ENCODE peak calls at places on chromosomes 13 and 19, in four cellular contexts. A is nephron progenitor cell, O is suprapubic skin, Q is fibroblast of lung. H is an unnamed sample.

GRCh38 chr19:31347356-31347755 is 1.9 kb downstream of the TSHZ3 start:
- DNase-seq in Q (no peak), O (no peak), A (no peak), H (no peak)

GRCh38 chr19:42069619-42070293 is at the start of gene GRIK5:
- DNase-seq in Q (no peak), O (no peak), A (peak), H (no peak)

GRCh38 chr13:23788459-23788858 is 100.7 kb downstream of the MIPEP start:
- DNase-seq in O (no peak), A (no peak), Q (no peak), H (no peak)

GRCh38 chr13:89856512-89856911 is 1491.0 kb upstream of the MIR17HG start:
- DNase-seq in A (no peak), O (no peak), Q (no peak), H (no peak)

GRCh38 chr13:77720988-77721387 is 23.5 kb downstream of the SLAIN1 start:
- DNase-seq in A (no peak), O (no peak), Q (no peak), H (no peak)

GRCh38 chr13:112134150-112135075 is 67.5 kb downstream of the SOX1 start:
- DNase-seq in Q (no peak), O (no peak), A (no peak), H (no peak)

GRCh38 chr13:71517004-71517403 is 350.0 kb downstream of the DACH1 start:
- DNase-seq in A (no peak), O (no peak), Q (no peak), H (peak)

GRCh38 chr13:113092776-113093579 is 12.6 kb upstream of the F7 start:
- DNase-seq in O (no peak), A (no peak), Q (no peak), H (no peak)

GRCh38 chr19:14440049-14440448 is 6.9 kb downstream of the PKN1 start:
- DNase-seq in A (no peak), O (no peak), Q (no peak), H (no peak)

GRCh38 chr19:53158119-53158656 is 665 bp downstream of the ZNF347 start:
- DNase-seq in A (peak), Q (peak), O (peak), H (peak)

GRCh38 chr19:738509-739128 is 12.3 kb upstream of the MISP start:
- DNase-seq in O (no peak), Q (no peak), A (no peak), H (no peak)

GRCh38 chr19:31913103-31913710 is 432.2 kb upstream of the ZNF507 start:
- DNase-seq in Q (no peak), O (no peak), A (no peak), H (no peak)

GRCh38 chr19:38204096-38204495 is 19.9 kb downstream of the DPF1 start:
- DNase-seq in O (no peak), Q (no peak), A (no peak), H (no peak)

GRCh38 chr13:23440821-23441608 is 7.5 kb upstream of the SACS start:
- DNase-seq in O (no peak), A (no peak), Q (no peak), H (no peak)

GRCh38 chr13:93862259-93862658 is 617.2 kb downstream of the DCT start:
- DNase-seq in Q (no peak), O (no peak), A (no peak), H (peak)

GRCh38 chr19:48444933-48445194 is 919 bp upstream of the GRWD1 start:
- DNase-seq in O (no peak), A (no peak), Q (no peak), H (no peak)

GRCh38 chr13:98004107-98004506 is 50.6 kb downstream of the IPO5 start:
- DNase-seq in Q (peak), A (no peak), O (no peak), H (peak)

GRCh38 chr13:43665388-43665787 is 121.4 kb downstream of the ENOX1 start:
- DNase-seq in O (no peak), A (no peak), Q (no peak), H (no peak)

GRCh38 chr13:39749528-39749927 is 94.1 kb downstream of the COG6 start:
- DNase-seq in A (no peak), O (no peak), Q (no peak), H (no peak)

GRCh38 chr19:41218615-41219507 is at the start of gene AXL:
- DNase-seq in A (peak), Q (peak), O (peak), H (peak)

GRCh38 chr13:42073683-42074082 is 25.2 kb downstream of the DGKH start:
- DNase-seq in O (no peak), Q (no peak), A (no peak), H (no peak)

GRCh38 chr19:27733551-27734266 is 1479.2 kb downstream of the UQCRFS1 start:
- DNase-seq in O (no peak), Q (no peak), A (no peak), H (no peak)

GRCh38 chr13:26376430-26376829 is 122.5 kb downstream of the CDK8 start:
- DNase-seq in A (no peak), O (no peak), Q (no peak), H (no peak)

GRCh38 chr13:26378116-26378515 is 124.2 kb downstream of the CDK8 start:
- DNase-seq in Q (no peak), A (no peak), O (no peak), H (no peak)

GRCh38 chr13:26380930-26381329 is 127.0 kb downstream of the CDK8 start:
- DNase-seq in A (no peak), O (no peak), Q (no peak), H (no peak)

GRCh38 chr13:26379831-26380230 is 125.9 kb downstream of the CDK8 start:
- DNase-seq in Q (no peak), O (no peak), A (no peak), H (no peak)

DNA sequence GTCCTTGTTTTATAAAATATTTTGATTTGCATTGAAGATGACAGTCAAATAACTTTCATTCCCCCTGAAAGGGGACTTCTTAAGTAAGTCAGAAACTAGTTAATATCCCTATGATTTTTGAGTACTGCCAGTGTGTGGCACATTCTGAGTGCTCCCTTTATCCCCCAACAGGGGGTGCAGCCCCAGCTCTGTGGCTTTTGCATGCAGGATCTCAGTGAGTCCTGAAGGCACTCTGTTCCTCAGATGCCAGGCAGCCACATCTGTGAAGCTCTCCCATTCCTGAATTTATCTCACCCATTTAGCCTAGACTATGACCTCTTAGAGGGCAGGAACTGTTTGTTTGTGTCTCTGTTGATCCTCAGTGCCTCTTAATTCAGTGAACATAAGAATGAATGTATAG is 123.1 kb downstream of the CDK8 start:
- DNase-seq in A (peak), Q (no peak), O (no peak), H (peak)
- TF ChIP-seq CTCF in A (peak), Q (peak), O (no peak), H (peak)

GRCh38 chr19:46719629-46720515 is 3.0 kb upstream of the PRKD2 start:
- DNase-seq in Q (no peak), O (no peak), A (no peak), H (no peak)

GRCh38 chr19:46722421-46723022 is 5.6 kb upstream of the PRKD2 start:
- DNase-seq in Q (no peak), O (no peak), A (no peak), H (no peak)

GRCh38 chr19:46722004-46722380 is 5.1 kb upstream of the PRKD2 start:
- DNase-seq in Q (no peak), A (no peak), O (no peak), H (no peak)

GRCh38 chr19:46720516-46721239 is 3.8 kb upstream of the PRKD2 start:
- DNase-seq in O (no peak), Q (no peak), A (no peak), H (no peak)

DNA sequence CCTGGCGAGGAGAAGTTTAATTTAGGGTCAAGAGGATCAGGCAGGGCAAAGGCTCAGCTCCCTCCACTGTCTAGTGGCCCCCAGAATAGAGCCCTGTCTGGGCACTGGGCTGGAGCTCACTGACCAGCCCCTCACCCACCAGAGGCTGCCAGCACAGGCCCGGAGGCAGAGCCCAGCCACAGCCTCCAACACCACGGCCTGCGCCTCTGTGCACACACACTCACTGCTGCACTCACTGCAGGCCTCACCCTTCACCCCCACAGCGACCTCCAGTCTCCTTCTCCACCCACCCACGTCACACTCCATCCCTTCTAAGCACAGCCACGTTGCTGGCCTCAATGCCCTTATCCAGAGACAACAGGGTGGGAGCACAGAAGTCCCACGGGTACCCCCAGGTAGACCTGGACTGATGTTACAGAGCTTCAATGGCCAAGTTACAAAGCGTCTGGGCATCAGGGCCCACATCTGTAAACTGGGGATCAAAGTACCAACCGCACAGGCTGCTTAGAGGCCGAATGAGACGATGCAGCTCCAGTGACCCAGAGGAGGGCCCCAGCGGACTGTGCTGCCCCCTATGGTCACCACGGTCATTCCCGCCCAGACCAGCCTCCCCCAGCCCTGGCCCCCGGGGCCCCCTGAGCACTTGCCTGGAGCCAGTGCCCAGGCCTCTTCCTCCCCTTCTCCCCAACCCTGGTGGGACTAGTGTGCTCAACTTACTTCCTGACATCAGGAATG is 4.5 kb upstream of the PRKD2 start:
- DNase-seq in O (no peak), Q (no peak), A (peak), H (no peak)
- TF ChIP-seq CTCF in O (no peak), Q (no peak), A (peak), H (peak)

GRCh38 chr19:2724148-2724557 is 3.0 kb upstream of the DIRAS1 start:
- DNase-seq in O (no peak), Q (no peak), A (peak), H (no peak)
- TF ChIP-seq CTCF in O (no peak), Q (peak), A (no peak), H (peak)

DNA sequence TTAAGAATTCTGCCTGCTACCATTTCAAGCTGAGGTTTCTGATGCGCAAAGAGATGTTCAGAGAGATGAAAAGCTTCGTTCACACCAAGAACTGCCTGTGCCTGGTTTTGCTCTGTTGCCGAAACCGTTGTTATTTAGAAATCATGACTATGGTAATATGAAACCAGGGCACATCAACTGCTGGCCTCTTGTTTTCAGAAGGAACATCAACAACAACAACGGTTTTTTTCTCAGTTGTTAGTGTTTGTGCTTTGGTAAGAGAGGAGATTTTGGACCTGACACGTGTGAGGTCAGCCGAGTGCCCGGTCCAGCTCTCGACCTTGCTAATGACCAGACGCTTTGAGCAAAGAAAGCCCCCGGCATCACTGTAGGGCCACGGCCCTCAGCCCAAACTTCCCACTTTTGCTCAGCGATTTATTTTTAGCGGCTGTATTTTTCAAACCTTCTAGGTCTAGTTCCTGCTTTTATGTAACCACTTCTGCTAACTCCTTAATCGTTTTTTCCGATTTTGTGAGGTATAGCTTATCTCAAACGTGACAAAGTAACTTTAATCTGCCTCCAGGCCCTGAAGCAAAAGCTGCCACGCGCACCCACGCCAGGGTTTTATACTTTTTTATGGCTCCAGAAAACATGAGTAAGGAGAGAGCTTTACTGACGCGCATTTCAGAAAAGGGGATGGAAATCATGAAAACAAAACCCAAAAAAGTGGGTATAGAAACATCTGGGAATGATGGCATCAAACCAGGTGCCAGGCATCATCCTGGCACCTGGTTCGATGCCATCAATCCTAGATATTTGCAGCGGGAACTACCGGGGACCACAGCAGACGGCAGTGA is 42.0 kb downstream of the KLF2 start:
- DNase-seq in A (no peak), O (no peak), Q (no peak), H (no peak)
- TF ChIP-seq CTCF in A (no peak), O (no peak), Q (no peak), H (no peak)

DNA sequence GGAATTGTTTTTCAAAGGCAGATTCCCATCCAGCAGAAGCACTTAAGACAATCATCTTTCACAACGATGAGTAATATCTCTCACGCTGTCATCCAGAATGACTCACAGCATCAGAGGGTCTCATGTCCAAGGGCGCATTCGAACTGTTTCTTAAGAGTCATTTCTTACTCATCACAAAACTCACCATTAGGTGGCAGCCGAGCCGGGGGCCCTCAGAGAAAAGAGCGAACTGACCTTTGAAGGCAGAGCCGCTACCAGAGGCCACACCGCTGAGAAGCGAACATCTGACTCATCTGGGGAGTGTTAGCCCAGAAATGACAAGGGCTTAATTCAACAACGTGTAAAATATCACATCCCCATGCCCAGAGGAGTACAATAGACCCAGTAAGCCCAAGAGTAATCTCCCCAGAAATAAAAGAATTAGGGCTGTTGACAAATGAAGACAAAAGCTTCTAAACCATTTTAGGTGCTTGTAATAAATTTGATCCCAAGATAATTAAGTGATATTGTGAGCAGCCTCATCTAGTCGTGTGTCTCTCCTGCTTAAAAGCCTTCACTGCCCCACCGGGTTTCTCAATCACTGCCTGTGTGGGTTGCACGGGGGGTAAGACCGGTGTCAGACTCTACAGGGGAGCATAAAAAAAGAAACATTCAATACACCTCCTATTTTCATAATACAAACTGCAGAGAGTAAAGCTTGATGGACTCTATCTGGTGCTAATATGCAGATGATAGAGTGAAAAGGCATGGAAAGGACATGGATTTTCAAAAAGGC is 96.2 kb downstream of the CYSLTR2 start:
- DNase-seq in A (peak), O (peak), Q (peak), H (peak)
- TF ChIP-seq CTCF in A (peak), O (no peak), Q (peak), H (peak)

DNA sequence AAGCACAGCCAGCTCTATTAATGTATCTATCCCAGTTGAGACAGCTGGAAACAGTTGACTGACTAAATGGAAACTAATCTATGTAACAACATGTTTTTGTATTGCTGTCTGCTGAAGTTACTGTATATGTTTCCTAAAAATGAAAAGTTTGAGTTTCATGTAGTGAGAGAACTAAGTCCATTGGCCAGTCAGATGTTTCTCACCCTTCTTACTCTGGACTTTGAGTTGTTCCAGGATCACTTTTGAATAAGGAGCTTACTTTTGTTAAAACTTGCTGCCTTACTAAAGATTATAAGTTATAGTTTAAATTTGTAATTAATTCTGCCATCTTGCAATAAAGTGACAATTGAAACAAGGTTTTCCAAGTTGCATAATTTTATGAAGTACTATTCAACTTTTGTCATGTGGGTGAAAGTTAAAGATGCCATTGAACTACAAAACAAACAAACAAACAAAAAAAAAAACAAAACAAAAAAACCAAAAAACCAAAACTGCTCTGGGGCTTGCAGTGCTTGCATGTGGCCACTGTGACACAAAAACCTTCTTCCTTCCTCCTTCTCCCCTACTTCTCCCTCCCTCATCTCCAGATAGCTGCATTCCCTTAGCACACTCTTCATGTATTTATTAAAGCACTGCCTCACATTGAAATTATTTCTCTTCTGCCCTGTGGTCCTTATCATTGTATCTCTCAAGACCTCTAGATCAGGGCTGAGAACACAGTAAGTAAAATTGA is 15.3 kb downstream of the WDFY2 start:
- DNase-seq in Q (no peak), O (no peak), A (no peak), H (no peak)
- TF ChIP-seq CTCF in Q (no peak), O (no peak), A (no peak), H (no peak)